ENCODE peak calls at places on chromosomes 7 and 10, in five cellular contexts. One of them, this sample, is unnamed.
A peak's percentile ranks its signal among the peaks of the same experiment; 100 is the strongest.

GRCh38 chr7:33921216-33921938 is 16.0 kb downstream of the BMPER start:
- DNase-seq in sigmoid colon: peak; percentile 74
- DNase-seq in esophagus squamous epithelium: no peak
- DNase-seq in testis: no peak
- DNase-seq in CD8-positive, alpha-beta memory T cell: no peak
- DNase-seq in this sample: peak; percentile 35

GRCh38 chr10:35451103-35452016 is 115.1 kb downstream of the CCNY start:
- DNase-seq in sigmoid colon: no peak
- DNase-seq in esophagus squamous epithelium: no peak
- DNase-seq in testis: no peak
- DNase-seq in CD8-positive, alpha-beta memory T cell: no peak
- DNase-seq in this sample: no peak

GRCh38 chr10:117804470-117805011 is 242.2 kb downstream of the RAB11FIP2 start:
- DNase-seq in sigmoid colon: no peak
- DNase-seq in esophagus squamous epithelium: no peak
- DNase-seq in testis: no peak
- DNase-seq in CD8-positive, alpha-beta memory T cell: no peak
- DNase-seq in this sample: no peak

GRCh38 chr10:71259815-71260501 is 47.6 kb downstream of the UNC5B start:
- DNase-seq in sigmoid colon: no peak
- DNase-seq in esophagus squamous epithelium: no peak
- DNase-seq in testis: no peak
- DNase-seq in CD8-positive, alpha-beta memory T cell: no peak
- DNase-seq in this sample: peak; percentile 86

GRCh38 chr10:12945709-12946359 is 55.7 kb downstream of the CCDC3 start:
- DNase-seq in sigmoid colon: no peak
- DNase-seq in esophagus squamous epithelium: no peak
- DNase-seq in testis: no peak
- DNase-seq in CD8-positive, alpha-beta memory T cell: no peak
- DNase-seq in this sample: no peak

GRCh38 chr7:12229046-12229445 is 18.0 kb downstream of the TMEM106B start:
- DNase-seq in sigmoid colon: no peak
- DNase-seq in esophagus squamous epithelium: no peak
- DNase-seq in testis: no peak
- DNase-seq in CD8-positive, alpha-beta memory T cell: no peak
- DNase-seq in this sample: no peak

GRCh38 chr10:69567920-69568319 is 5.3 kb downstream of the NEUROG3 start:
- DNase-seq in sigmoid colon: no peak
- DNase-seq in esophagus squamous epithelium: no peak
- DNase-seq in testis: peak; percentile 72
- DNase-seq in CD8-positive, alpha-beta memory T cell: no peak
- DNase-seq in this sample: no peak

GRCh38 chr10:130790339-130790738 is 521.2 kb downstream of the TCERG1L start:
- DNase-seq in sigmoid colon: no peak
- DNase-seq in esophagus squamous epithelium: no peak
- DNase-seq in testis: no peak
- DNase-seq in CD8-positive, alpha-beta memory T cell: no peak
- DNase-seq in this sample: no peak

GRCh38 chr10:72009430-72010081 is 45.4 kb downstream of the CHST3 start:
- DNase-seq in sigmoid colon: peak; percentile 100
- DNase-seq in esophagus squamous epithelium: no peak
- DNase-seq in testis: peak; percentile 88
- DNase-seq in CD8-positive, alpha-beta memory T cell: no peak
- DNase-seq in this sample: peak; percentile 71

GRCh38 chr10:58660577-58661255 is 148.0 kb downstream of the BICC1 start:
- DNase-seq in sigmoid colon: no peak
- DNase-seq in esophagus squamous epithelium: no peak
- DNase-seq in testis: no peak
- DNase-seq in CD8-positive, alpha-beta memory T cell: no peak
- DNase-seq in this sample: no peak

GRCh38 chr7:136133491-136133990 is 156.4 kb upstream of the MTPN start:
- DNase-seq in sigmoid colon: no peak
- DNase-seq in esophagus squamous epithelium: no peak
- DNase-seq in testis: no peak
- DNase-seq in CD8-positive, alpha-beta memory T cell: no peak
- DNase-seq in this sample: no peak
- H3K27ac ChIP-seq in sigmoid colon: no peak overlapping the region
- H3K27ac ChIP-seq in esophagus squamous epithelium: no peak overlapping the region
- H3K27ac ChIP-seq in testis: peak overlapping the region; percentile 14
- H3K27ac ChIP-seq in CD8-positive, alpha-beta memory T cell: no peak overlapping the region
- H3K27ac ChIP-seq in this sample: no peak overlapping the region

DNA sequence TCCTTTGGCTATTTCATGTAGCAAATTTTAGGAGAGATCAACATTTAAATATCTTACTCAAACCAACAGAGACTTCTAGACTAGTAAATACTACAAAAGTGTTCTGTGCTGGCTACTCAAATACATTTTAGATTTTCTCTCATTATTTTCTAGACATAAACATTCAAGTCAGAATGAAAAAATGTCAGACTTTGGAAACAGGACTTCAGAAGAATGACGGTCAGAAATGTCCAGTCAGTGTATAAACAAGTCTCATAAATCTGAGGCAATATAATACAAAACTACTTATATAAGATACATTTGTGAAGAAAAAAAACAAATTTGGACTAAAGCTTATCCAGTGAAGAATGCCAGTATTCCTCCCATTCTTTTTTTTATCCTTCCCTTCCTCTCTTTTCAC is 25.9 kb downstream of the RNLS start:
- DNase-seq in sigmoid colon: no peak
- DNase-seq in esophagus squamous epithelium: no peak
- DNase-seq in testis: no peak
- DNase-seq in CD8-positive, alpha-beta memory T cell: no peak
- DNase-seq in this sample: no peak
- H3K27ac ChIP-seq in sigmoid colon: no peak overlapping the region
- H3K27ac ChIP-seq in esophagus squamous epithelium: no peak overlapping the region
- H3K27ac ChIP-seq in testis: no peak overlapping the region
- H3K27ac ChIP-seq in CD8-positive, alpha-beta memory T cell: no peak overlapping the region
- H3K27ac ChIP-seq in this sample: no peak overlapping the region

GRCh38 chr10:123885406-123886164 is 6.0 kb downstream of the CPXM2 start:
- DNase-seq in sigmoid colon: peak; percentile 86
- DNase-seq in esophagus squamous epithelium: no peak
- DNase-seq in testis: peak; percentile 60
- DNase-seq in CD8-positive, alpha-beta memory T cell: no peak
- DNase-seq in this sample: no peak
- H3K27ac ChIP-seq in sigmoid colon: peak overlapping the region; percentile 99
- H3K27ac ChIP-seq in esophagus squamous epithelium: peak overlapping the region; percentile 74
- H3K27ac ChIP-seq in testis: no peak overlapping the region
- H3K27ac ChIP-seq in CD8-positive, alpha-beta memory T cell: no peak overlapping the region
- H3K27ac ChIP-seq in this sample: no peak overlapping the region

DNA sequence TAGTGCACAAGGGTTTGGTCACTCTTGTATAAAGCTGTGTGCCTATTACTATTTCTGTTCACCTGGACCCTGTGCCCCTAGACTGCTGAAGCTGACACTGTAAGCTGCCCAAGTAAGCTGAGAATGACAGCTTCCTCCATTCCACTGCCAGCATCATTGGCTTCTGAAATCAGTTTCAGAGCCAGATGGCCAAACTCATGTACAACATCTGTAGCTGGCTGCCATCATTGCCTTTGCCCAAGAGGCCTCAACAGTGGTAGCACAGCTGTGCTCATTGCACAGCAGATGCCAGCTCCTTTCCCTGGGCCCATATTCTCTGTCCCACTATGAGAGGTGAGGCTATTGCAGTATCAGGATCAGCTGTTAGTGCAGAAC is 165.7 kb downstream of the CPEB3 start:
- DNase-seq in sigmoid colon: no peak
- DNase-seq in esophagus squamous epithelium: no peak
- DNase-seq in testis: no peak
- DNase-seq in CD8-positive, alpha-beta memory T cell: no peak
- DNase-seq in this sample: no peak
- H3K27ac ChIP-seq in sigmoid colon: peak overlapping the region; percentile 63
- H3K27ac ChIP-seq in esophagus squamous epithelium: peak overlapping the region; percentile 80
- H3K27ac ChIP-seq in testis: no peak overlapping the region
- H3K27ac ChIP-seq in CD8-positive, alpha-beta memory T cell: no peak overlapping the region
- H3K27ac ChIP-seq in this sample: no peak overlapping the region